ENCODE peak calls at places on chromosomes 3 and 15, in six cellular contexts. M is IMR-90, X is neural progenitor cell, A is esophagus squamous epithelium, N is gastrocnemius medialis, F is sigmoid colon. J is an unnamed sample. For H3K4me1, the result is how much of the 10 kb centered on the place peaks cover.

GRCh38 chr3:128466840-128467541 is at the start of gene DNAJB8:
- DNase-seq in M (no peak), X (no peak), A (no peak), N (no peak), F (no peak), J (no peak)

GRCh38 chr15:92603743-92604470 is 51.7 kb downstream of the FAM174B start:
- DNase-seq in M (no peak), X (no peak), A (no peak), N (no peak), F (peak), J (no peak)

GRCh38 chr3:139264375-139264774 is 79.4 kb upstream of the MRPS22 start:
- DNase-seq in M (no peak), X (no peak), A (no peak), N (no peak), F (no peak), J (peak)

GRCh38 chr3:30467596-30468238 is 138.7 kb upstream of the TGFBR2 start:
- DNase-seq in M (peak), X (no peak), A (no peak), N (no peak), F (no peak), J (no peak)

GRCh38 chr3:126261037-126261436 is 80.7 kb upstream of the ALDH1L1 start:
- DNase-seq in M (peak), X (peak), A (no peak), N (peak), F (peak), J (peak)

GRCh38 chr3:86793786-86794185 is 197.2 kb downstream of the VGLL3 start:
- DNase-seq in M (peak), X (peak), A (no peak), N (no peak), F (no peak), J (no peak)

GRCh38 chr3:127628788-127629456 is at the start of gene PODXL2:
- DNase-seq in M (peak), X (peak), A (no peak), N (no peak), F (no peak), J (peak)

GRCh38 chr15:60122691-60123090 is 118.6 kb downstream of the FOXB1 start:
- DNase-seq in M (no peak), X (no peak), A (no peak), N (no peak), F (no peak), J (no peak)

GRCh38 chr3:45066109-45066801 is 40.2 kb downstream of the CLEC3B start:
- DNase-seq in M (no peak), X (no peak), A (no peak), N (no peak), F (no peak), J (no peak)

GRCh38 chr3:148718982-148719862 is 21.5 kb downstream of the AGTR1 start:
- DNase-seq in M (peak), X (peak), A (no peak), N (no peak), F (no peak), J (no peak)

GRCh38 chr3:69012836-69013255 is 638 bp downstream of the EOGT start:
- DNase-seq in M (peak), X (peak), A (no peak), N (peak), F (peak), J (peak)

GRCh38 chr3:9109570-9109914 is 139.9 kb downstream of the SRGAP3 start:
- DNase-seq in M (no peak), X (no peak), A (no peak), N (no peak), F (no peak), J (peak)

GRCh38 chr15:72169236-72169920 is 28.2 kb downstream of the GRAMD2A start:
- DNase-seq in M (no peak), X (no peak), A (no peak), N (no peak), F (no peak), J (no peak)

GRCh38 chr15:38650384-38650783 is 85.8 kb upstream of the RASGRP1 start:
- DNase-seq in M (no peak), X (no peak), A (no peak), N (no peak), F (no peak), J (no peak)

GRCh38 chr3:139227827-139228226 is 116.0 kb upstream of the MRPS22 start:
- DNase-seq in M (no peak), X (no peak), A (no peak), N (no peak), F (no peak), J (no peak)

GRCh38 chr3:57700737-57701136 is 7.9 kb upstream of the DENND6A start:
- DNase-seq in M (no peak), X (no peak), A (no peak), N (no peak), F (no peak), J (no peak)

GRCh38 chr3:55790596-55791350 is 303.7 kb upstream of the WNT5A start:
- DNase-seq in M (no peak), X (no peak), A (no peak), N (no peak), F (no peak), J (no peak)

GRCh38 chr3:50502584-50503423 is 630 bp downstream of the CACNA2D2 start:
- DNase-seq in M (no peak), X (peak), A (no peak), N (no peak), F (no peak), J (no peak)

GRCh38 chr15:45205192-45205591 is 17.4 kb upstream of the SHF start:
- DNase-seq in M (peak), X (peak), A (no peak), N (no peak), F (no peak), J (peak)

GRCh38 chr15:73751896-73752816 is 995 bp downstream of the INSYN1 start:
- DNase-seq in M (no peak), X (peak), A (no peak), N (no peak), F (no peak), J (no peak)

GRCh38 chr15:96122077-96123027 is 208.1 kb upstream of the NR2F2 start:
- DNase-seq in M (peak), X (no peak), A (no peak), N (no peak), F (no peak), J (peak)

GRCh38 chr15:53833134-53833624 is 73.7 kb upstream of the WDR72 start:
- DNase-seq in M (peak), X (no peak), A (no peak), N (no peak), F (peak), J (peak)

GRCh38 chr3:4979401-4980228 is at the start of gene BHLHE40:
- DNase-seq in M (no peak), X (peak), A (peak), N (no peak), F (no peak), J (no peak)

GRCh38 chr15:28132524-28133275 is 33.6 kb upstream of the OCA2 start:
- DNase-seq in M (peak), X (no peak), A (no peak), N (no peak), F (no peak), J (peak)

GRCh38 chr15:80804970-80805495 is 25.9 kb downstream of the CEMIP start:
- DNase-seq in M (no peak), X (no peak), A (no peak), N (no peak), F (no peak), J (no peak)

GRCh38 chr3:23444386-23444785 is 241.3 kb downstream of the UBE2E2 start:
- DNase-seq in M (no peak), X (no peak), A (no peak), N (no peak), F (no peak), J (no peak)
- TF ChIP-seq CTCF in M (no peak), X (no peak), A (no peak), N (no peak), F (no peak), J (no peak)

GRCh38 chr3:172129534-172129867 is 90.1 kb downstream of the FNDC3B start:
- DNase-seq in M (no peak), X (no peak), A (no peak), N (no peak), F (no peak), J (no peak)
- H3K4me1 ChIP-seq in M (under half), X (under half), A (under half), N (half or more), F (half or more), J (under half)

GRCh38 chr3:150106752-150107428 is 136.2 kb upstream of the PFN2 start:
- DNase-seq in M (peak), X (peak), A (no peak), N (no peak), F (no peak), J (no peak)
- H3K27ac ChIP-seq in M (peak), X (peak), A (no peak), N (no peak), F (no peak), J (no peak)

GRCh38 chr3:196317702-196318467 is at the start of gene DYNLT2B:
- DNase-seq in M (peak), X (peak), A (peak), N (peak), F (peak), J (peak)
- TF ChIP-seq CTCF in M (no peak), X (no peak), A (no peak), N (no peak), F (no peak), J (no peak)

GRCh38 chr3:129618186-129618820 is 11.8 kb upstream of the PLXND1 start:
- DNase-seq in M (no peak), X (no peak), A (no peak), N (no peak), F (peak), J (no peak)

GRCh38 chr3:129617381-129618185 is 11.1 kb upstream of the PLXND1 start:
- DNase-seq in M (no peak), X (no peak), A (no peak), N (no peak), F (peak), J (no peak)

GRCh38 chr3:129615751-129616281 is 9.3 kb upstream of the PLXND1 start:
- DNase-seq in M (no peak), X (no peak), A (no peak), N (no peak), F (peak), J (peak)

GRCh38 chr3:129616291-129616690 is 9.8 kb upstream of the PLXND1 start:
- DNase-seq in M (no peak), X (no peak), A (no peak), N (no peak), F (peak), J (no peak)

GRCh38 chr3:129616713-129617112 is 10.2 kb upstream of the PLXND1 start:
- DNase-seq in M (peak), X (no peak), A (no peak), N (no peak), F (peak), J (no peak)
- H3K4me1 ChIP-seq in M (under half), X (under half), A (under half), N (under half), F (under half), J (half or more)

GRCh38 chr3:185328324-185329004 is 34.5 kb upstream of the MAP3K13 start:
- DNase-seq in M (no peak), X (no peak), A (no peak), N (no peak), F (no peak), J (peak)

GRCh38 chr3:185330238-185330637 is 32.7 kb upstream of the MAP3K13 start:
- DNase-seq in M (no peak), X (no peak), A (no peak), N (no peak), F (no peak), J (peak)

GRCh38 chr3:185330644-185331043 is 32.3 kb upstream of the MAP3K13 start:
- DNase-seq in M (no peak), X (no peak), A (no peak), N (no peak), F (no peak), J (no peak)

GRCh38 chr3:185335799-185336198 is 27.1 kb upstream of the MAP3K13 start:
- DNase-seq in M (peak), X (no peak), A (no peak), N (no peak), F (no peak), J (no peak)

DNA sequence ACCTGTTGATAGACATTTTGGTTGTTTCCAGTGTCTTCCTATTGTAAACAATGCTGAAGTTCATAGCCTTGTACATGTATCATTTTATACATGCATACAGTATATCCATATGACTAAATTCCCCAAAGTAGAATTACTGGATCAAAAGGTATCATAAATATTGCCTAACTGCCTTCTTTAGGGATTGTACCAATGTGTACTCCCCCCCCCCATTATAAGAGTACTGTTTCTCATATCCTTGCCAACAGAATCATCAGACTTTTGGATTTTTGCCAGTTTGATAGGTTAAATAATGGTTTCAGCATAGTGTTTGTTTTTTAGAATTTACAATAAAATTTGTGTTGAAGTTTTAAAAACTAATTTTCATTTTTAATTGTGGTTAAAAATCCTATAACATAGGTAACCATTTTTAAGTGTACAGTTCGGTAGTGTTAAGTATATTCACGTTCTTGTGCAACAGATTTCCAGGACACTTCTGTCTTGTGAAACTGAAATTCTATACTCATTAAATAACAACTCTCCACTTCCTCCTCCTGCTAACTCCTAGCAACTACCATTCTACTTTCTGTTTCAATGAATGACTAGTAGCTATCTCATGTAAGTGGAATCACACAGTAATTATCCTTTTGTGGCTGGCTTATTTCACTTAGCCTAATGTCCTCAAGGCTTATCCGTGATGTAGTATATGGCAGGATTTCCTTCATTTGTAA is 30.8 kb upstream of the MAP3K13 start:
- DNase-seq in M (peak), X (no peak), A (no peak), N (no peak), F (no peak), J (no peak)
- H3K27ac ChIP-seq in M (no peak), X (no peak), A (peak), N (no peak), F (no peak), J (peak)

GRCh38 chr3:38657369-38657768 is 7.9 kb upstream of the SCN5A start:
- DNase-seq in M (no peak), X (no peak), A (no peak), N (no peak), F (no peak), J (no peak)

GRCh38 chr3:38658886-38659285 is 9.4 kb upstream of the SCN5A start:
- DNase-seq in M (no peak), X (peak), A (no peak), N (no peak), F (peak), J (no peak)

GRCh38 chr3:38662544-38662943 is 13.1 kb upstream of the SCN5A start:
- DNase-seq in M (peak), X (peak), A (no peak), N (no peak), F (no peak), J (no peak)
- TF ChIP-seq CTCF in M (peak), X (peak), A (no peak), N (no peak), F (no peak), J (no peak)

DNA sequence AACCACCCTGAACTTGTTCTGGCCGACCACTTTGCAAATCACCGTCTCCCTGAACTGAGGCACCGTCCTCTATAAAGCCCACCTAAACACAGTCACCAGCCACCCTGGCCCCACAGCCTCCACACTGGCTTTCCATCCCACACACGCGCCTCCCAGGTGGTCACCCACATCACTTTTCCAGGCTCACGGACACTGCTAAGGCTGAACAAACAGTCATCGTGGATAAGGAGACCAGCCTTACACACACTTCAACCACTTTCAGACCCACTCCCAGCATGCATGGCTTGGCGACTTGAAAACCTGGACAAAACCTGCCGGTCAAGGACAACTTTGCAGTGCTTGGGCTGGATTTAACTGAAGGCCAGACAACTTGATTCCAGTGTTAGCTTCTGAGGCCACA is 8.4 kb downstream of the CHSY1 start:
- DNase-seq in M (no peak), X (no peak), A (no peak), N (no peak), F (no peak), J (no peak)
- H3K4me1 ChIP-seq in M (under half), X (under half), A (half or more), N (half or more), F (under half), J (under half)

DNA sequence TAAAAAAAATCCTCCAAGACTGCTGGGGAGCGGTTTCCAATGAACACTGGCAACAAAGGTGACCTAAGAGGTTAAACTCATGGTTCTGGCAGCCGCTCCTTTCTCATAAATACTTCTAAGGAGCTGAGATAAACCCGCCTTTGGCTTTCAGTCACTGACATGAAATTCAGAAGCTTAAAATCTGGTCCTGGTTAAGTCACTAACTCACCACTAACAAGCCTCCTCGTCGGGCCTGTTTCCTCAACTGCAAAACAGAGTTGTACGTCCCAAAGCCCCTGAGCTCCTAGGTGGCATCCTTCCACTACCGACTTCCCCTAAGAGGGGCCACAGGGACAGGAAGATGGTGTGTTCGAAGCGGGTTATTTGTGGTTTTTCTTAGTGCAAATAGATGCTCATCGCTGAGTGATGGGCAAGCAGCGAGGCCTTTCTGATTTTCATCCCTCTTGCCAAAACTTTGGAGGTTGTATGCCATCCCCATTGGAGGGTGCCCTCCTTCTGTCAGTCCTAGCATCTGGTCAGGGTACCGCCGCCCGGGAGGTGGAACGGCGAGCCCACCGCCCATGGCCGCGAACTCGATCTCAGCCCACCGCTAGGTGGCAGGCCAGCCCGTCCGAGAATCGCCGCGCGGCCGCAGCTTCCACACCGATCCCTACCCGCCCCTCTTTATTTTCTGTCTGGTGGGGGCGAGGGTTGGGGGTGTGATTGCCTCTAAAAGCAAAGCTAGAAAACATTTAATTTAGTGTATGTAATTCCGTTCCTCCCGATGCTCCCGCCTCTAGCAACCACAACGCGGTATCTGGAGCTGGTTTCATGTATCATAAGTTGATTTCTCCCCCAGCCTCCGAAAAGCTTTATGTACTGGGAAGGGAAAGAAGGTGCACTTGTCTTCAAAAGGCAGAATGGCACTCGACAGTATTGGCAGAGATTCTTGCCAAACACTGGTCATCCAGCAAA is 4.5 kb downstream of the BCL6 start:
- DNase-seq in M (peak), X (peak), A (no peak), N (peak), F (peak), J (peak)
- H3K27ac ChIP-seq in M (peak), X (no peak), A (peak), N (peak), F (peak), J (peak)

GRCh38 chr3:79406175-79406574 is 361.6 kb downstream of the ROBO1 start:
- DNase-seq in M (no peak), X (no peak), A (no peak), N (no peak), F (no peak), J (no peak)
- TF ChIP-seq CTCF in M (no peak), X (peak), A (no peak), N (no peak), F (no peak), J (no peak)

J was measured in adrenal gland.